ENCODE peak calls at places on chromosomes 3 and 15, in seven cellular contexts. Q is tibial nerve, N is fibroblast of mammary gland, E is stomach, Z is bronchial epithelial cell, G is gastrocnemius medialis, L is kidney epithelial cell. D is an unnamed sample.

GRCh38 chr3:43024183-43024865 is 45.2 kb downstream of the GASK1A start:
- DNase-seq in Q (no peak), E (no peak), G (no peak), N (no peak), Z (no peak), L (no peak), D (no peak)

GRCh38 chr3:151203053-151203420 is at the start of gene GPR171:
- DNase-seq in Z (no peak), N (no peak), E (no peak), L (no peak), G (no peak), Q (no peak), D (no peak)

GRCh38 chr3:166351461-166351860 is 514.2 kb upstream of the BCHE start:
- DNase-seq in G (no peak), L (no peak), Z (peak), N (no peak), Q (no peak), E (no peak), D (no peak)

GRCh38 chr15:99450896-99451358 is 114.9 kb upstream of the MEF2A start:
- DNase-seq in E (peak), N (peak), L (no peak), Z (peak), Q (peak), G (peak), D (no peak)

GRCh38 chr3:39260957-39261356 is 18.9 kb downstream of the CX3CR1 start:
- DNase-seq in E (peak), L (peak), Z (peak), G (peak), Q (peak), N (peak), D (peak)

GRCh38 chr15:65338366-65338765 is 33.9 kb downstream of the RNU5B-1 start:
- DNase-seq in G (no peak), Z (no peak), N (no peak), E (no peak), L (no peak), Q (no peak), D (no peak)

GRCh38 chr15:61184431-61184830 is 44.7 kb downstream of the RORA start:
- DNase-seq in Z (no peak), N (no peak), Q (no peak), G (no peak), E (no peak), L (no peak), D (no peak)

GRCh38 chr15:78749831-78750230 is 61.4 kb downstream of the ADAMTS7 start:
- DNase-seq in L (no peak), N (no peak), E (no peak), Z (no peak), G (no peak), Q (no peak), D (no peak)

GRCh38 chr3:37932505-37932904 is 58.1 kb upstream of the VILL start:
- DNase-seq in L (no peak), N (no peak), E (no peak), G (no peak), Z (no peak), Q (no peak), D (no peak)

GRCh38 chr3:178320481-178321352 is 215.5 kb upstream of the KCNMB2 start:
- DNase-seq in E (peak), Z (peak), N (peak), G (peak), Q (no peak), L (peak), D (no peak)

GRCh38 chr3:12221663-12222062 is 63.0 kb upstream of the TIMP4 start:
- DNase-seq in Q (no peak), L (no peak), E (no peak), Z (no peak), G (no peak), N (no peak), D (no peak)

GRCh38 chr15:26767169-26767670 is 5.6 kb downstream of the GABRB3 start:
- DNase-seq in N (no peak), Z (peak), E (no peak), G (no peak), L (no peak), Q (no peak), D (no peak)

GRCh38 chr3:14440531-14441239 is 38.3 kb downstream of the SLC6A6 start:
- DNase-seq in N (no peak), G (no peak), L (peak), Q (no peak), E (no peak), Z (no peak), D (no peak)

GRCh38 chr3:59839810-59840515 is 790.1 kb upstream of the CFAP20DC start:
- DNase-seq in N (no peak), E (no peak), Z (no peak), Q (no peak), G (no peak), L (no peak), D (no peak)

GRCh38 chr3:116367761-116368395 is 77.4 kb downstream of the LSAMP start:
- DNase-seq in Z (no peak), N (no peak), G (no peak), L (no peak), Q (no peak), E (no peak), D (no peak)

GRCh38 chr3:47443611-47443995 is 32.1 kb downstream of the SCAP start:
- DNase-seq in L (no peak), Q (no peak), Z (peak), E (peak), G (no peak), N (no peak), D (no peak)

GRCh38 chr3:45312836-45313493 is 75.4 kb upstream of the LARS2 start:
- DNase-seq in Q (no peak), E (no peak), G (no peak), Z (no peak), L (no peak), N (peak), D (no peak)

GRCh38 chr15:77456746-77457618 is 36.3 kb downstream of the HMG20A start:
- DNase-seq in N (no peak), Q (no peak), E (no peak), G (no peak), Z (no peak), L (no peak), D (no peak)

GRCh38 chr3:63972196-63972595 is 51.1 kb downstream of the PSMD6 start:
- DNase-seq in G (no peak), Q (no peak), Z (peak), E (no peak), N (peak), L (no peak), D (no peak)

GRCh38 chr15:89566141-89566540 is 9.1 kb upstream of the TICRR start:
- DNase-seq in E (no peak), L (no peak), Z (no peak), N (no peak), G (no peak), Q (no peak), D (no peak)

GRCh38 chr15:32919749-32920414 is 202.1 kb downstream of the GREM1 start:
- DNase-seq in Z (no peak), N (peak), Q (no peak), L (peak), G (no peak), E (no peak), D (no peak)

GRCh38 chr3:188486126-188486525 is 332.2 kb downstream of the LPP start:
- DNase-seq in Q (no peak), N (peak), L (no peak), Z (peak), E (no peak), G (no peak), D (no peak)

GRCh38 chr3:16741103-16741758 is 136.0 kb upstream of the DAZL start:
- DNase-seq in L (no peak), Q (peak), Z (peak), G (peak), E (no peak), N (peak), D (no peak)

GRCh38 chr3:185537369-185537970 is 14.9 kb downstream of the LIPH start:
- DNase-seq in G (peak), N (peak), L (peak), Q (peak), E (peak), Z (peak), D (no peak)

GRCh38 chr3:23430781-23431423 is 227.8 kb downstream of the UBE2E2 start:
- DNase-seq in E (no peak), L (no peak), Q (no peak), Z (no peak), N (peak), G (no peak), D (no peak)

GRCh38 chr15:39543651-39544050 is 37.2 kb upstream of the THBS1 start:
- DNase-seq in Q (no peak), Z (no peak), E (no peak), L (no peak), G (no peak), N (peak), D (no peak)

GRCh38 chr3:124407260-124407659 is 323.0 kb upstream of the UMPS start:
- DNase-seq in G (no peak), N (no peak), Z (no peak), Q (no peak), L (no peak), E (no peak), D (no peak)

DNA sequence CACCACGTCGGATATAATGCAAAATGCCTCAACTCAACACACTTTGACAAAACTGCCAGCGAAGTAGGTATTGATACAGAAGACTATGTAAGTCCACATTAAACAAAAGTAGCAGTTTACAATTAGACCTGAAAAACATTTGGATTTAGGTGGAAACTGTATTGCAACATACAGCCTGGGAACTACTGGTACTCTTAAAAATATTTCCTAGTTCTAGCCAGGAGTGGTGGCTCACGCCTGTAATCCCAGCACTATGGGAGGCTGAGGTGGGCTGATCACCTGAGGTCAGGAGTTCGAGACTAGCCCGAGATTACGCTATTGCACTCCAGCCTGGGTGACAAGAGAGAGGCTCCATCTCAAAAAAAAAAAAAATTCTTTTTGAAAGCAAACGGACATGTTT is 246.2 kb downstream of the ZBTB20 start:
- DNase-seq in L (no peak), Q (no peak), N (peak), Z (peak), E (no peak), G (no peak), D (no peak)
- H3K4me3 ChIP-seq in L (no peak), Q (peak), N (peak), Z (peak), E (peak), G (peak), D (peak)

GRCh38 chr3:133742351-133743091 is 3.7 kb upstream of the TF start:
- DNase-seq in N (peak), L (no peak), E (no peak), Q (no peak), G (no peak), Z (no peak), D (no peak)
- TF ChIP-seq CTCF in N (no peak), L (no peak), E (no peak), Q (no peak), G (no peak), Z (no peak), D (no peak)

GRCh38 chr3:191761906-191762305 is 300.9 kb downstream of the PYDC2 start:
- DNase-seq in Z (no peak), Q (no peak), G (no peak), N (peak), L (no peak), E (no peak), D (no peak)

GRCh38 chr3:191768421-191768820 is 307.5 kb downstream of the PYDC2 start:
- DNase-seq in G (no peak), E (no peak), N (no peak), Q (no peak), Z (no peak), L (no peak), D (no peak)

DNA sequence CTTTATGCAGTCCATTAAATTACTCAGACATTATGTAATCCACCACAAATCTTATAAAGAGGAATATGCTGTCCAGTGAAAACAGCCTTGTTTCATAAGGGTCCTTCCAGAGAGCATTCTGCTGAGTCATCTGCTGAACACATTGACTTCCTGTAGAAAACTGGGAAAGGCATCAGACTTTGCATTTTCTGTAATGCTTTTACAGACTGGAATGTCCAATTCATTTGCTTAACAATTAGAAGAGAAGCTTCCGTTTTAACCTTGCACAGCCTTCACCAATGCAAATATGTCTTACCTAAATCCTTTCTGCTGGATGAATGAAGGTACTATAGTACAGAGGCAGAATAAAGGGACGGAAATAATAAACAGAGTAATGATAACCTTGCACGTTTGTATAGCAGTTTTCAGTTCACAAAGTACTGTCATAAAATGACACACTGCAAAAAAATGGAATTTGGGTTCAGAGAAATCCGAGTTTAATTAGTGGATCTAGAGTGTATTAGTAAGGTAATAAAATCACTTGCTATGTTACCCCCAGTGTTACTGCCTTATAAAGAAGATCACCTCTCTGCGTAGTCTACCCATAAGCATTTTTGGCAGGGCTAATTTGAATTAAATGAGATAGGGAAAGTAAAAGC is 301.5 kb downstream of the PYDC2 start:
- DNase-seq in N (peak), L (peak), Z (peak), Q (no peak), E (no peak), G (no peak), D (no peak)
- H3K4me3 ChIP-seq in N (no peak), L (no peak), Z (no peak), Q (no peak), E (no peak), G (no peak), D (no peak)

DNA sequence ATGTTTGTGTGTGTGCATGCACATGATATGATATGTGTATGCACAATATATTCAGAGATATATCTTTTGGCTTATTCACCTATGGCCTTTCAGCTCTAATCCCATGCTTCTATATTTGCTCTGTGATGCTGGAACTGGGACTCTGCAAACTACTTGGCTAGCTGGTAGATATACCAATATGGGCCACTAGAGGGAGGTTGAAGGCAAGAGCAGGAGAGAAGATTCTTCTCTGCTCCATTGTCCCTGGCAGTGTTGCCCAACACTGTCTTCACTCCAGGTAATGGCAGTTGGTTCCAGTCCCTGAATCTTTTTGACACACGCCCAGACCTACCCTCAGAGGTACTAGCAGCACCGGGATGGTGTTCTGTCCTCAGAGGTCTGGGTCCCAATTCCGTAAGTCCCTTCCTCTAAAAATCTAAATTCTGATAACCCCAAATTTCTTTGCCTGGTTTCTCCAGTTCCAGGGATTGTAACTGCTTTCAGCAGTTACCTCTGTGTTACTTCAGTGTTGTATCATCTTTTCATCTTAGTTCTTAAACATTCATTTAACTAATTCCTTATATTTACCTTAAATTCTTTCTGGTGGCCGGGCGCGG is 44.7 kb downstream of the GTPBP8 start:
- DNase-seq in G (no peak), L (peak), Q (peak), Z (peak), N (peak), E (peak), D (no peak)
- TF ChIP-seq CTCF in G (peak), L (peak), Q (peak), Z (peak), N (peak), E (peak), D (peak)

DNA sequence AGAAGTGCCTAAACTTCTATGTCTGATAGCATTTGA is at the start of gene TP63:
- DNase-seq in Z (no peak), E (no peak), Q (no peak), N (no peak), L (no peak), G (no peak), D (no peak)
- H3K4me3 ChIP-seq in Z (no peak), E (no peak), Q (peak), N (no peak), L (no peak), G (peak), D (no peak)

GRCh38 chr3:10995871-10996270 is 3.3 kb downstream of the SLC6A1 start:
- DNase-seq in E (no peak), N (no peak), L (no peak), Z (no peak), G (no peak), Q (no peak), D (no peak)

GRCh38 chr3:10994311-10994710 is 1.8 kb downstream of the SLC6A1 start:
- DNase-seq in L (no peak), Z (no peak), E (no peak), N (no peak), Q (no peak), G (no peak), D (peak)

GRCh38 chr3:10997196-10997595 is 4.6 kb downstream of the SLC6A1 start:
- DNase-seq in L (no peak), Q (no peak), N (no peak), E (no peak), Z (no peak), G (no peak), D (no peak)

GRCh38 chr3:10998542-10998941 is 6.0 kb downstream of the SLC6A1 start:
- DNase-seq in E (no peak), N (no peak), G (no peak), L (no peak), Q (peak), Z (peak), D (no peak)

DNA sequence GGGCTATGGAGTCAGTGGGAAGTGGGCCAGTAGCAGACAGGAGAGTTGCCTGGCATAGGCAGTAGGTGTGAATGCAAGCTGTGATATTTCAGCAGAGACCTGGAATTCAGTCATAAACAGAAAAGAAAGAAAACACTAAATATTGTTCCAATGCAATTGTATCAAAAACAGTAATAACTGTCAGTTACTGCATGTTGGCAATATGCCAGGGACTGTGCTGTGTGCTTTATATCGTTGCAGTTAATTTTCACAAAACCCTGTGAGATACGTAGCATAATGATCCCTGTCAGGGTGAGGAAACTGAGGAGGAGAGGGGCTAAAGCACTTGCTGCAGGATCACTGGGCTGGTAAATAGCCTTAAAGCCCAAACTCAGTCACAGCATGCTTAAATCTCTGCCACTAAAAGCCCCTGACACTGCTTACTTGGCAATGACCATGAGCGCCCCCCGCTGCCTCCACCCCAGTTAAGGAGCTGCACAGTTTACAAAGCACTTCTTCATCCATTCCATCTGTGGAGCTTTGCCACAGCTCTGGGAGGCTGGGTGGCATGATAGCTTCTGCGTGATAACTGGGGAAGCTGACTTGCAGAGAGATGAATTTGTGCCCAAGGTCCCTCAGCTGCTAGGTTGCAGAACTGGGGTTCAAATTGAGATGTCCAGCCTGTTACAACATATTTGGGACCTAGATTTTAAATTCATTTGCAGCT is 4.0 kb downstream of the SLC6A1 start:
- DNase-seq in L (no peak), Q (no peak), E (no peak), N (no peak), Z (no peak), G (no peak), D (peak)
- TF ChIP-seq CTCF in L (no peak), Q (no peak), E (no peak), N (no peak), Z (no peak), G (no peak), D (no peak)

DNA sequence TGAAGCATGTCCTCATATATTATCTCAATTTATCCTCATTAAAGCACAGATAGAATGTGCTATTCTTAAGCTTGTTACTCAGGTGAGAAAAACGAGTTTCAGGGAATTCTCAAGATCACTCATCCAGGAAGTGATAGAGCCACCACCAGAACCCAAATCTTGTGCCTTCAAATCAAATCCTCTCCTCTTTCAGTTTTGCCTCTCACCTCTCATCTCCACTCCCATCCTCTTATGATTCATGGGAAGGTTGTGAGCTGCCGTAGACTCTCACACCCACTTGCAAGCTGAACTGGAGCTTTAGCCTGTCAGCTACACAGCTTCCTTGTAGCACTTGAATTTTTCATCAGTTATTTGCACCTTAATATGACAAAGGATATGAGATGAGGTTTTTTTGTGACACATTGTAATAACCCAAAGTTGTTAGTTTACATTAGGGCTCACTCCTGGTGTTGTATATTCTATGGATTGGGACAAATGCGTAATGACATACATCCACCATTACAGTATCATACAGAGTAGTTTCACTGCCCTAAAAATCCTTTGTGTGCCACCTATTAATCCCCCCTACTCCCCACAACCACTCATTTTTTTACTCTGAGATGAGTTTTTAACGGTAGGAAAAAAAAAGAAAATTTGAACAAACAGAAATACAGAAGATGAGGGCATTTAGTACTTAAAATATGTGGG is 25.7 kb downstream of the GPR15 start:
- DNase-seq in L (no peak), Z (peak), N (no peak), Q (no peak), G (no peak), E (no peak), D (no peak)
- H3K4me3 ChIP-seq in L (no peak), Z (no peak), N (no peak), Q (no peak), G (no peak), E (no peak), D (no peak)

GRCh38 chr3:133992385-133992784 is 37.3 kb downstream of the SLCO2A1 start:
- DNase-seq in E (no peak), N (no peak), Q (no peak), G (no peak), L (no peak), Z (no peak), D (no peak)
- TF ChIP-seq CTCF in E (no peak), N (no peak), Q (no peak), G (no peak), L (no peak), Z (no peak), D (no peak)

GRCh38 chr3:127226451-127226850 is 33.5 kb downstream of the PRR23E start:
- DNase-seq in L (no peak), Z (peak), Q (no peak), N (no peak), G (no peak), E (no peak), D (no peak)
- H3K4me3 ChIP-seq in L (no peak), Z (no peak), Q (no peak), N (no peak), G (no peak), E (no peak), D (no peak)